ENCODE peak calls at places on chromosomes 11 and 22, in five cellular contexts. One of them, this sample, is unnamed.

GRCh38 chr11:40293655-40294342 is 1165.7 kb downstream of the LRRC4C start:
- DNase-seq in NCI-H774: peak; percentile 81
- DNase-seq in activated CD4-positive, alpha-beta T cell treated with anti-CD3 and anti-CD28 coated beads for 48 hours: peak; percentile 56
- DNase-seq in CD8-positive, alpha-beta T cell: no peak
- DNase-seq in CD4-positive, alpha-beta memory T cell: peak; percentile 3
- DNase-seq in this sample: no peak

GRCh38 chr11:9755561-9755960 is 91.7 kb downstream of the SWAP70 start:
- DNase-seq in CD8-positive, alpha-beta T cell: no peak
- DNase-seq in NCI-H774: no peak
- DNase-seq in activated CD4-positive, alpha-beta T cell treated with anti-CD3 and anti-CD28 coated beads for 48 hours: no peak
- DNase-seq in CD4-positive, alpha-beta memory T cell: no peak
- DNase-seq in this sample: no peak

GRCh38 chr11:18994860-18995259 is 55.6 kb upstream of the MRGPRX1 start:
- DNase-seq in activated CD4-positive, alpha-beta T cell treated with anti-CD3 and anti-CD28 coated beads for 48 hours: no peak
- DNase-seq in CD4-positive, alpha-beta memory T cell: no peak
- DNase-seq in CD8-positive, alpha-beta T cell: no peak
- DNase-seq in NCI-H774: no peak
- DNase-seq in this sample: no peak

GRCh38 chr11:103601230-103601846 is 435.1 kb upstream of the DDI1 start:
- DNase-seq in CD4-positive, alpha-beta memory T cell: peak; percentile 18
- DNase-seq in activated CD4-positive, alpha-beta T cell treated with anti-CD3 and anti-CD28 coated beads for 48 hours: peak; percentile 39
- DNase-seq in NCI-H774: peak; percentile 59
- DNase-seq in CD8-positive, alpha-beta T cell: no peak
- DNase-seq in this sample: no peak

GRCh38 chr11:77672276-77672675 is 34.7 kb upstream of the CLNS1A start:
- DNase-seq in CD4-positive, alpha-beta memory T cell: no peak
- DNase-seq in activated CD4-positive, alpha-beta T cell treated with anti-CD3 and anti-CD28 coated beads for 48 hours: no peak
- DNase-seq in NCI-H774: no peak
- DNase-seq in CD8-positive, alpha-beta T cell: no peak
- DNase-seq in this sample: no peak

GRCh38 chr11:111957663-111958415 is 20.7 kb downstream of the DIXDC1 start:
- DNase-seq in NCI-H774: no peak
- DNase-seq in CD4-positive, alpha-beta memory T cell: no peak
- DNase-seq in CD8-positive, alpha-beta T cell: no peak
- DNase-seq in activated CD4-positive, alpha-beta T cell treated with anti-CD3 and anti-CD28 coated beads for 48 hours: no peak
- DNase-seq in this sample: no peak

GRCh38 chr22:48347311-48347710 is 1480.4 kb downstream of the BRD1 start:
- DNase-seq in CD8-positive, alpha-beta T cell: no peak
- DNase-seq in NCI-H774: no peak
- DNase-seq in activated CD4-positive, alpha-beta T cell treated with anti-CD3 and anti-CD28 coated beads for 48 hours: no peak
- DNase-seq in CD4-positive, alpha-beta memory T cell: no peak
- DNase-seq in this sample: no peak

GRCh38 chr11:95322546-95322945 is 91.5 kb upstream of the SESN3 start:
- DNase-seq in activated CD4-positive, alpha-beta T cell treated with anti-CD3 and anti-CD28 coated beads for 48 hours: no peak
- DNase-seq in NCI-H774: no peak
- DNase-seq in CD8-positive, alpha-beta T cell: no peak
- DNase-seq in CD4-positive, alpha-beta memory T cell: no peak
- DNase-seq in this sample: no peak

GRCh38 chr11:3849297-3849874 is 6.1 kb upstream of the STIM1 start:
- DNase-seq in activated CD4-positive, alpha-beta T cell treated with anti-CD3 and anti-CD28 coated beads for 48 hours: peak; percentile 49
- DNase-seq in NCI-H774: peak; percentile 7
- DNase-seq in CD4-positive, alpha-beta memory T cell: peak; percentile 70
- DNase-seq in CD8-positive, alpha-beta T cell: no peak
- DNase-seq in this sample: no peak

GRCh38 chr22:50560034-50560433 is 2.7 kb downstream of the SYCE3 start:
- DNase-seq in activated CD4-positive, alpha-beta T cell treated with anti-CD3 and anti-CD28 coated beads for 48 hours: no peak
- DNase-seq in CD4-positive, alpha-beta memory T cell: no peak
- DNase-seq in NCI-H774: no peak
- DNase-seq in CD8-positive, alpha-beta T cell: no peak
- DNase-seq in this sample: no peak

GRCh38 chr11:26947379-26947844 is 46.5 kb upstream of the FIBIN start:
- DNase-seq in CD8-positive, alpha-beta T cell: no peak
- DNase-seq in activated CD4-positive, alpha-beta T cell treated with anti-CD3 and anti-CD28 coated beads for 48 hours: no peak
- DNase-seq in NCI-H774: no peak
- DNase-seq in CD4-positive, alpha-beta memory T cell: no peak
- DNase-seq in this sample: no peak

GRCh38 chr11:61914471-61915171 is 2.7 kb downstream of the RAB3IL1 start:
- DNase-seq in NCI-H774: no peak
- DNase-seq in activated CD4-positive, alpha-beta T cell treated with anti-CD3 and anti-CD28 coated beads for 48 hours: no peak
- DNase-seq in CD8-positive, alpha-beta T cell: no peak
- DNase-seq in CD4-positive, alpha-beta memory T cell: no peak
- DNase-seq in this sample: no peak

GRCh38 chr22:31244044-31244942 is 32.2 kb downstream of the LIMK2 start:
- DNase-seq in CD4-positive, alpha-beta memory T cell: no peak
- DNase-seq in activated CD4-positive, alpha-beta T cell treated with anti-CD3 and anti-CD28 coated beads for 48 hours: no peak
- DNase-seq in CD8-positive, alpha-beta T cell: no peak
- DNase-seq in NCI-H774: no peak
- DNase-seq in this sample: no peak

GRCh38 chr11:520428-521178 is 13.6 kb upstream of the RNH1 start:
- DNase-seq in NCI-H774: no peak
- DNase-seq in CD8-positive, alpha-beta T cell: no peak
- DNase-seq in activated CD4-positive, alpha-beta T cell treated with anti-CD3 and anti-CD28 coated beads for 48 hours: peak; percentile 27
- DNase-seq in CD4-positive, alpha-beta memory T cell: no peak
- DNase-seq in this sample: no peak

GRCh38 chr11:8102965-8103364 is 22.0 kb downstream of the TUB start:
- DNase-seq in NCI-H774: no peak
- DNase-seq in CD4-positive, alpha-beta memory T cell: no peak
- DNase-seq in CD8-positive, alpha-beta T cell: no peak
- DNase-seq in activated CD4-positive, alpha-beta T cell treated with anti-CD3 and anti-CD28 coated beads for 48 hours: no peak
- DNase-seq in this sample: no peak

GRCh38 chr11:80595011-80595410 is 1154.2 kb upstream of the TENM4 start:
- DNase-seq in CD8-positive, alpha-beta T cell: no peak
- DNase-seq in NCI-H774: no peak
- DNase-seq in activated CD4-positive, alpha-beta T cell treated with anti-CD3 and anti-CD28 coated beads for 48 hours: no peak
- DNase-seq in CD4-positive, alpha-beta memory T cell: no peak
- DNase-seq in this sample: no peak

GRCh38 chr11:125257751-125258150 is 93.2 kb downstream of the PKNOX2 start:
- DNase-seq in CD8-positive, alpha-beta T cell: no peak
- DNase-seq in CD4-positive, alpha-beta memory T cell: no peak
- DNase-seq in NCI-H774: no peak
- DNase-seq in activated CD4-positive, alpha-beta T cell treated with anti-CD3 and anti-CD28 coated beads for 48 hours: no peak
- DNase-seq in this sample: no peak

GRCh38 chr11:22433066-22433450 is 94.9 kb downstream of the SLC17A6 start:
- DNase-seq in CD4-positive, alpha-beta memory T cell: no peak
- DNase-seq in activated CD4-positive, alpha-beta T cell treated with anti-CD3 and anti-CD28 coated beads for 48 hours: no peak
- DNase-seq in CD8-positive, alpha-beta T cell: no peak
- DNase-seq in NCI-H774: no peak
- DNase-seq in this sample: no peak

GRCh38 chr11:35177370-35177769 is 38.4 kb downstream of the CD44 start:
- DNase-seq in NCI-H774: no peak
- DNase-seq in CD4-positive, alpha-beta memory T cell: peak; percentile 69
- DNase-seq in CD8-positive, alpha-beta T cell: no peak
- DNase-seq in activated CD4-positive, alpha-beta T cell treated with anti-CD3 and anti-CD28 coated beads for 48 hours: peak; percentile 59
- DNase-seq in this sample: peak; percentile 52

GRCh38 chr22:27420817-27421361 is 380.7 kb downstream of the MN1 start:
- DNase-seq in NCI-H774: no peak
- DNase-seq in CD8-positive, alpha-beta T cell: no peak
- DNase-seq in CD4-positive, alpha-beta memory T cell: no peak
- DNase-seq in activated CD4-positive, alpha-beta T cell treated with anti-CD3 and anti-CD28 coated beads for 48 hours: no peak
- DNase-seq in this sample: no peak

GRCh38 chr11:57203359-57203758 is 21.6 kb downstream of the LRRC55 start:
- DNase-seq in NCI-H774: no peak
- DNase-seq in CD4-positive, alpha-beta memory T cell: no peak
- DNase-seq in activated CD4-positive, alpha-beta T cell treated with anti-CD3 and anti-CD28 coated beads for 48 hours: no peak
- DNase-seq in CD8-positive, alpha-beta T cell: no peak
- DNase-seq in this sample: no peak

GRCh38 chr22:19358195-19358594 is 66.7 kb upstream of the CLTCL1 start:
- DNase-seq in NCI-H774: no peak
- DNase-seq in activated CD4-positive, alpha-beta T cell treated with anti-CD3 and anti-CD28 coated beads for 48 hours: no peak
- DNase-seq in CD8-positive, alpha-beta T cell: no peak
- DNase-seq in CD4-positive, alpha-beta memory T cell: no peak
- DNase-seq in this sample: no peak

GRCh38 chr11:22677153-22677890 is 10.9 kb downstream of the GAS2 start:
- DNase-seq in CD4-positive, alpha-beta memory T cell: no peak
- DNase-seq in activated CD4-positive, alpha-beta T cell treated with anti-CD3 and anti-CD28 coated beads for 48 hours: no peak
- DNase-seq in CD8-positive, alpha-beta T cell: no peak
- DNase-seq in NCI-H774: no peak
- DNase-seq in this sample: no peak

GRCh38 chr22:35352214-35353111 is 28.4 kb upstream of the HMOX1 start:
- DNase-seq in CD8-positive, alpha-beta T cell: peak; percentile 26
- DNase-seq in NCI-H774: no peak
- DNase-seq in activated CD4-positive, alpha-beta T cell treated with anti-CD3 and anti-CD28 coated beads for 48 hours: peak; percentile 68
- DNase-seq in CD4-positive, alpha-beta memory T cell: no peak
- DNase-seq in this sample: peak; percentile 28

GRCh38 chr11:8832571-8833260 is 78.3 kb upstream of the AKIP1 start:
- DNase-seq in CD4-positive, alpha-beta memory T cell: no peak
- DNase-seq in NCI-H774: no peak
- DNase-seq in activated CD4-positive, alpha-beta T cell treated with anti-CD3 and anti-CD28 coated beads for 48 hours: no peak
- DNase-seq in CD8-positive, alpha-beta T cell: no peak
- DNase-seq in this sample: no peak

GRCh38 chr11:19455731-19456130 is 215.0 kb upstream of the E2F8 start:
- DNase-seq in CD8-positive, alpha-beta T cell: no peak
- DNase-seq in activated CD4-positive, alpha-beta T cell treated with anti-CD3 and anti-CD28 coated beads for 48 hours: no peak
- DNase-seq in CD4-positive, alpha-beta memory T cell: no peak
- DNase-seq in NCI-H774: no peak
- DNase-seq in this sample: no peak

GRCh38 chr11:97107604-97108003 is 717.8 kb downstream of the JRKL start:
- DNase-seq in NCI-H774: no peak
- DNase-seq in CD4-positive, alpha-beta memory T cell: no peak
- DNase-seq in CD8-positive, alpha-beta T cell: no peak
- DNase-seq in activated CD4-positive, alpha-beta T cell treated with anti-CD3 and anti-CD28 coated beads for 48 hours: no peak
- DNase-seq in this sample: no peak

GRCh38 chr11:118917488-118918127 is 8.1 kb downstream of the BCL9L start:
- DNase-seq in CD8-positive, alpha-beta T cell: no peak
- DNase-seq in activated CD4-positive, alpha-beta T cell treated with anti-CD3 and anti-CD28 coated beads for 48 hours: peak; percentile 74
- DNase-seq in NCI-H774: no peak
- DNase-seq in CD4-positive, alpha-beta memory T cell: peak; percentile 71
- DNase-seq in this sample: no peak

GRCh38 chr11:69650832-69651344 is 9.9 kb downstream of the CCND1 start:
- DNase-seq in CD4-positive, alpha-beta memory T cell: no peak
- DNase-seq in activated CD4-positive, alpha-beta T cell treated with anti-CD3 and anti-CD28 coated beads for 48 hours: no peak
- DNase-seq in CD8-positive, alpha-beta T cell: no peak
- DNase-seq in NCI-H774: no peak
- DNase-seq in this sample: no peak

GRCh38 chr11:65764434-65764833 is 16.3 kb downstream of the AP5B1 start:
- DNase-seq in NCI-H774: no peak
- DNase-seq in activated CD4-positive, alpha-beta T cell treated with anti-CD3 and anti-CD28 coated beads for 48 hours: no peak
- DNase-seq in CD4-positive, alpha-beta memory T cell: no peak
- DNase-seq in CD8-positive, alpha-beta T cell: no peak
- DNase-seq in this sample: no peak

GRCh38 chr11:86418929-86419328 is 44.2 kb downstream of the CCDC81 start:
- DNase-seq in activated CD4-positive, alpha-beta T cell treated with anti-CD3 and anti-CD28 coated beads for 48 hours: no peak
- DNase-seq in CD8-positive, alpha-beta T cell: no peak
- DNase-seq in NCI-H774: no peak
- DNase-seq in CD4-positive, alpha-beta memory T cell: no peak
- DNase-seq in this sample: no peak

GRCh38 chr11:8806974-8807373 is 104.0 kb upstream of the AKIP1 start:
- DNase-seq in activated CD4-positive, alpha-beta T cell treated with anti-CD3 and anti-CD28 coated beads for 48 hours: no peak
- DNase-seq in CD4-positive, alpha-beta memory T cell: no peak
- DNase-seq in CD8-positive, alpha-beta T cell: no peak
- DNase-seq in NCI-H774: no peak
- DNase-seq in this sample: no peak